ENCODE peak calls at places on chromosomes 12 and 14, in five cellular contexts. O, D, L, V and I are unnamed samples.

GRCh38 chr14:49972199-49972671 is 79.4 kb downstream of the ARF6 start:
- DNase-seq in O (peak), D (no peak), L (no peak), V (no peak), I (no peak)

GRCh38 chr14:69424139-69424923 is 25.8 kb downstream of the SLC39A9 start:
- DNase-seq in O (peak), D (no peak), L (no peak), V (no peak), I (no peak)

GRCh38 chr12:25497021-25497420 is 56.1 kb downstream of the LMNTD1 start:
- DNase-seq in O (peak), D (no peak), L (no peak), V (no peak), I (no peak)

GRCh38 chr12:93829073-93829472 is 151.9 kb downstream of the CRADD start:
- DNase-seq in O (no peak), D (no peak), L (no peak), V (no peak), I (no peak)

GRCh38 chr14:52327374-52328226 is 13.5 kb downstream of the PTGER2 start:
- DNase-seq in O (no peak), D (no peak), L (no peak), V (no peak), I (no peak)

GRCh38 chr14:105258846-105259245 is 10.5 kb downstream of the BTBD6 start:
- DNase-seq in O (peak), D (no peak), L (no peak), V (no peak), I (no peak)

GRCh38 chr14:95303552-95303951 is 16.2 kb downstream of the CLMN start:
- DNase-seq in O (no peak), D (no peak), L (no peak), V (no peak), I (no peak)

GRCh38 chr12:76704693-76705092 is 59.2 kb upstream of the ZDHHC17 start:
- DNase-seq in O (no peak), D (no peak), L (no peak), V (no peak), I (no peak)

GRCh38 chr12:122866950-122867607 is 28.8 kb downstream of the VPS37B start:
- DNase-seq in O (no peak), D (no peak), L (no peak), V (peak), I (no peak)

GRCh38 chr12:117148642-117149041 is 41.6 kb downstream of the FBXO21 start:
- DNase-seq in O (peak), D (no peak), L (no peak), V (no peak), I (no peak)

GRCh38 chr12:121038861-121039654 is at the start of gene OASL:
- DNase-seq in O (peak), D (no peak), L (no peak), V (peak), I (no peak)

GRCh38 chr12:93679308-93679933 is 2.2 kb downstream of the CRADD start:
- DNase-seq in O (no peak), D (no peak), L (no peak), V (no peak), I (no peak)

GRCh38 chr12:27366621-27367020 is 34.0 kb downstream of the BMAL2 start:
- DNase-seq in O (no peak), D (no peak), L (no peak), V (no peak), I (no peak)

GRCh38 chr14:91113829-91114078 is at the start of gene DGLUCY:
- DNase-seq in O (peak), D (peak), L (no peak), V (peak), I (no peak)

GRCh38 chr14:35435177-35435576 is 30.6 kb upstream of the NFKBIA start:
- DNase-seq in O (peak), D (no peak), L (no peak), V (no peak), I (no peak)

GRCh38 chr14:74905595-74906142 is 17.4 kb downstream of the RPS6KL1 start:
- DNase-seq in O (peak), D (peak), L (peak), V (peak), I (peak)

GRCh38 chr14:74476107-74476506 is 17.0 kb downstream of the NPC2 start:
- DNase-seq in O (no peak), D (no peak), L (no peak), V (no peak), I (no peak)

GRCh38 chr14:39320318-39320717 is 86.6 kb downstream of the MIA2 start:
- DNase-seq in O (no peak), D (no peak), L (no peak), V (no peak), I (no peak)

GRCh38 chr12:121789800-121790748 is 3.4 kb downstream of the RHOF start:
- DNase-seq in O (no peak), D (no peak), L (no peak), V (peak), I (no peak)

GRCh38 chr14:94346841-94347240 is 23.7 kb upstream of the SERPINA6 start:
- DNase-seq in O (no peak), D (no peak), L (no peak), V (no peak), I (no peak)

GRCh38 chr14:74610866-74611671 is 968 bp downstream of the LTBP2 start:
- DNase-seq in O (peak), D (no peak), L (no peak), V (peak), I (no peak)

GRCh38 chr14:55500219-55500701 is 59.8 kb upstream of the TBPL2 start:
- DNase-seq in O (no peak), D (no peak), L (no peak), V (no peak), I (no peak)

GRCh38 chr12:21551811-21552469 is 25.8 kb downstream of the SPX start:
- DNase-seq in O (no peak), D (no peak), L (no peak), V (no peak), I (no peak)

GRCh38 chr12:98424726-98425401 is 90.5 kb upstream of the TMPO start:
- DNase-seq in O (peak), D (peak), L (peak), V (no peak), I (peak)

GRCh38 chr12:119229837-119230236 is 51.1 kb downstream of the HSPB8 start:
- DNase-seq in O (peak), D (no peak), L (peak), V (no peak), I (peak)

GRCh38 chr14:38363217-38363616 is 107.3 kb upstream of the CLEC14A start:
- DNase-seq in O (no peak), D (no peak), L (no peak), V (no peak), I (no peak)

GRCh38 chr12:89417246-89417977 is 65.1 kb upstream of the DUSP6 start:
- DNase-seq in O (peak), D (no peak), L (no peak), V (no peak), I (no peak)

GRCh38 chr14:77903233-77903632 is 103.3 kb downstream of the ADCK1 start:
- DNase-seq in O (peak), D (no peak), L (no peak), V (no peak), I (no peak)

GRCh38 chr14:49919825-49920224 is 26.9 kb downstream of the ARF6 start:
- DNase-seq in O (no peak), D (no peak), L (no peak), V (no peak), I (no peak)

GRCh38 chr12:113850309-113851056 is 115.6 kb downstream of the RBM19 start:
- DNase-seq in O (peak), D (peak), L (no peak), V (no peak), I (no peak)

GRCh38 chr12:96225994-96226399 is 31.8 kb downstream of the ELK3 start:
- DNase-seq in O (no peak), D (no peak), L (no peak), V (no peak), I (no peak)

GRCh38 chr12:96226801-96227348 is 32.7 kb downstream of the ELK3 start:
- DNase-seq in O (no peak), D (no peak), L (no peak), V (no peak), I (no peak)

GRCh38 chr12:96228566-96229248 is 34.5 kb downstream of the ELK3 start:
- DNase-seq in O (no peak), D (no peak), L (no peak), V (no peak), I (no peak)

GRCh38 chr12:96226401-96226800 is 32.2 kb downstream of the ELK3 start:
- DNase-seq in O (no peak), D (no peak), L (no peak), V (no peak), I (no peak)

DNA sequence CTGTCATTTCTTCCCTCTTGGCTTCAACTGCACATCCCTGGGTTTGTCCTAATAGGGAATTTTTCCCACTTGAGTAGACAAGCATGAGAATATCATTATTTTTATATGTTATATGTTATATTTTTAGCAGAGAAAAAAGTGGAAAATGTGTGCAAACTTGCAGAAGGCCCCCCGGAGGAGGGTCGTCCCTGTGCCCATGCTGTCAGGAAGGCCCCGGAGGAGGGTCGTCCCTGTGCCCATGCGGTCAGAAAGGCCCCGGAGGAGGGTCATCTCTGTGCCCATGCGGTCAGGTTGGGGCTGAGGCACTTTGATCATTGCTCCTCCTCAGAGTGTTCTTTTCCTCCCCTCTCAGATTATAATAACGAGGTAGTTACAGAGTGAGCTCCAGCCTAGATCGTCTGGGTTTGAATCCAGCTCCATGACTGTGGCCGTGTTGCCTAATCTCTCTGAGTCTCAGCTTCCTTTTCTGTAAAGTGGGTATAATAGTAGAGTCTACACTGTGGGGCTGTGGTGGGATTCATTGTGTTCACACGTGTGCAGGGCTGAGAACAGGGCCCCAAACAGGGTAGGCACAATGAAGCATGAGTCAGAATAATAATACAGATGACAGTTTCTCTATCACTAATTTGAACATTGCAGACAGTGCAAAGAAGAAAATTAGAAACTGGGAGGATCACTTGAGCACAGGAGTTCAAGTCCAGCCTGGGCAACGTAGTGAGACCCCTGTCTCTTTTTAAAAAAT is 33.4 kb downstream of the ELK3 start:
- DNase-seq in O (no peak), D (no peak), L (no peak), V (peak), I (no peak)
- TF ChIP-seq CTCF in O (no peak), D (no peak), L (no peak), V (no peak), I (no peak)

GRCh38 chr12:80064269-80064668 is 35.1 kb upstream of the OTOGL start:
- DNase-seq in O (peak), D (no peak), L (no peak), V (no peak), I (no peak)

GRCh38 chr12:80064951-80065350 is 34.4 kb upstream of the OTOGL start:
- DNase-seq in O (no peak), D (no peak), L (no peak), V (no peak), I (no peak)

DNA sequence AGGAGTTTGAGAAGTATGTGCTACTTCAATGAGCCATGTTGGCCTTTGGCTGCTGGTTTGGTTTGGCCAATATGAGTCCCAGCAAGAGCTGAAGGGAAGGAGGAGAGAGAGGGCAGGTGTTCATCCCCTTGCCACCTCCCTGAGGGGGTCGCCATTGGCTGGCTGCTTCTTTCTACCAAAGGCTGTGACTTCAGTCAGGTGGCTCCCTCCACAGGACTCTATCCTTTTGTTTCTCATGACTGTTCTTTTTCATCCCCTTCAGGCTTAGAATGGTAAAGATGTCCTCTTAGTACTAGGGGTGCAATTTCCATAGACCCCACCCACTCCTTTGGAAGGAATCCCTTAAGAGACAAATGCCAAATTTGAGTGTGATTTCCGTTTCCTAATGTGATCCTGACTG is 31.2 kb upstream of the OTOGL start:
- DNase-seq in O (no peak), D (no peak), L (no peak), V (no peak), I (no peak)
- TF ChIP-seq CTCF in O (no peak), D (no peak), L (peak), V (no peak), I (no peak)

DNA sequence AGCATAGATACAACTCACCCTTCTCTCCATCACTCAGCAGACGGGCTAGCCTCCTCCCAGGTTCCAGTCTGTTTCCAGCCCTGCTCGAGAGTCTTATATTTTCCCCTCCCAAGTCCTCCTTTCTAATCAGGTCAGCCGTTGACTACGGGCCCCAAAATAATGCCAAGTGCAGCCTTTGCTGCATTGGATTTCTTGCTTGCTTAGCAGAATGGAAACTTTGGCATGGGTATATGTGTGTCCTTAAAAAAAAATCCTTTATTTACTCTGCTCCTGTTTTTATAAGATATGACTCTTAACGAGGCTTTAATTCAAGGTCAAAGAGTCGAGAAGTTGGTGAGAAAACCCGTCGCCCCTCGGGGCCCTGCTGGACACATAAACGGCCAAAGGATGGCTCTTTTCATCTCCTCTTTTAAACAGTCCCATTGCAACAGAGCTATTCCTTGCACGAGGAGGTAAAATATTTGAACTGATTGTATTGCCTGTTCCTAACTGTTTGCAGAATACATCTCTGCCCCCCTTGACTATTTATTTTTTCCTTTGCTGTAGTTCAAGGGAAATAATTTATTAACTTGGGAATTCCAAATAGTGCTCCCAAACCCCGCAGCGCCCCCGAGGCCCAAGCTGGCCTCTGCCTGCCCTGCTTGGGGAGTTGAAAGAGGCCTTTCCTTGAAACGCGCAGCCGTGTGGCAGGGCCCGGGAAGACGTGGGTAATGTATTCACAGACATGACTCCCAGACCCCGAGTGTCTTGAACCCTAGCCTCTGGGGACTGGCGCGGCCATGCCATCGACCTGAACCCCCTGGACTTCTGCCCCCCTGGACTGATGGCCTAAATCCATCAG is 156.5 kb upstream of the MYL2 start:
- DNase-seq in O (no peak), D (no peak), L (no peak), V (peak), I (no peak)
- TF ChIP-seq CTCF in O (no peak), D (no peak), L (no peak), V (no peak), I (no peak)

DNA sequence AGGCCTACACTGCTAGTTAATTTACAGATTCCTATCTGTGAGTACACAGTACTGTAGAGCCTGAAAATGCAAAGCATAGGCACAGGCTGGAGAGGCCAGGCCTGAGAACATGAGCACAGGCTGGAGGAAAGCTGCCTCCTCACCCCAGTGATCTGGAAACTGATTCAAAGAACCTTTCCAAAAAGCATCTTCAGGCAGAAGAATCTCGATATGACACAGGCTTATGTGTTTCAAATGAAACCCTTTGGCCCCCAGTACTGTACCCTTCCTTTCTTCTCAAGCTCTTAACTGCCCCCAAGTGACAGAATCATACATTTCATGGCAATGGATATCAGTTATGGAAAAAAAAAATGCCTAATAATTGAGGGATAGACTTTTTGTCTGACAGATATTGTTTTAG is 122.0 kb downstream of the KCNC2 start:
- DNase-seq in O (peak), D (no peak), L (peak), V (no peak), I (no peak)
- TF ChIP-seq CTCF in O (no peak), D (no peak), L (peak), V (no peak), I (peak)